ENCODE peak calls at places on chromosomes 3 and 15, in eight cellular contexts. V is endothelial cell of umbilical vein, Q is HepG2, F is breast epithelium, C is suprapubic skin, B is sigmoid colon, G is upper lobe of left lung, Z is spleen. M is an unnamed sample.

GRCh38 chr15:76588811-76589747 is 252.5 kb downstream of the ISL2 start:
- DNase-seq in C (no peak), G (no peak), B (no peak), F (no peak), V (no peak), Q (no peak), Z (no peak), M (no peak)

GRCh38 chr3:9870978-9871377 is 9.1 kb downstream of the CIDEC start:
- DNase-seq in B (no peak), F (no peak), C (no peak), Z (no peak), G (no peak), Q (peak; percentile 22), V (no peak), M (no peak)

GRCh38 chr3:21356402-21356801 is 394.6 kb downstream of the ZNF385D start:
- DNase-seq in C (no peak), G (no peak), V (no peak), Q (no peak), Z (no peak), F (no peak), B (no peak), M (no peak)

GRCh38 chr15:99504071-99504822 is 61.5 kb upstream of the MEF2A start:
- DNase-seq in G (no peak), Z (no peak), Q (no peak), F (no peak), C (no peak), V (no peak), B (no peak), M (no peak)

GRCh38 chr3:45135959-45136358 is 10.2 kb downstream of the CDCP1 start:
- DNase-seq in B (no peak), F (no peak), V (no peak), C (no peak), G (no peak), Q (no peak), Z (no peak), M (no peak)

GRCh38 chr3:71010731-71011455 is 572.6 kb downstream of the FOXP1 start:
- DNase-seq in Z (no peak), G (no peak), F (no peak), C (no peak), V (no peak), B (no peak), Q (no peak), M (no peak)

GRCh38 chr15:85764304-85764633 is 30.5 kb downstream of the KLHL25 start:
- DNase-seq in Z (no peak), C (no peak), Q (no peak), B (no peak), V (no peak), F (no peak), G (no peak), M (no peak)

GRCh38 chr3:148873928-148874326 is 8.8 kb downstream of the CPA3 start:
- DNase-seq in C (no peak), B (no peak), F (no peak), G (no peak), Q (no peak), Z (no peak), V (peak; percentile 63), M (no peak)

GRCh38 chr3:142272200-142272891 is 47.0 kb upstream of the GK5 start:
- DNase-seq in F (no peak), Q (no peak), B (no peak), C (no peak), V (no peak), G (no peak), Z (no peak), M (no peak)

GRCh38 chr15:78315686-78316085 is 16.3 kb upstream of the SKIC8 start:
- DNase-seq in F (no peak), V (no peak), G (no peak), C (no peak), Z (no peak), Q (peak; percentile 47), B (peak; percentile 50), M (no peak)

GRCh38 chr15:68495981-68496705 is 64.2 kb upstream of the ITGA11 start:
- DNase-seq in B (no peak), V (no peak), Q (no peak), F (no peak), G (no peak), Z (no peak), C (no peak), M (no peak)

GRCh38 chr3:159273608-159274007 is 471.8 kb downstream of the MFSD1 start:
- DNase-seq in Q (peak; percentile 6), Z (no peak), F (no peak), C (no peak), G (no peak), V (peak; percentile 57), B (no peak), M (no peak)

GRCh38 chr3:64104006-64104405 is 80.7 kb upstream of the PSMD6 start:
- DNase-seq in Q (no peak), B (no peak), V (no peak), C (no peak), F (no peak), Z (no peak), G (no peak), M (no peak)

GRCh38 chr15:71080705-71081104 is 34.6 kb upstream of the THSD4 start:
- DNase-seq in V (no peak), G (no peak), F (no peak), Q (no peak), B (no peak), C (no peak), Z (no peak), M (no peak)

GRCh38 chr3:171974986-171975837 is 64.2 kb upstream of the FNDC3B start:
- DNase-seq in F (no peak), G (no peak), C (no peak), Q (no peak), Z (no peak), V (no peak), B (no peak), M (no peak)
- TF ChIP-seq POLR2AphosphoS5 in F (no peak), G (no peak), C (no peak), Q (no peak), Z (no peak), V (no peak), B (no peak), M (peak; percentile 45)

DNA sequence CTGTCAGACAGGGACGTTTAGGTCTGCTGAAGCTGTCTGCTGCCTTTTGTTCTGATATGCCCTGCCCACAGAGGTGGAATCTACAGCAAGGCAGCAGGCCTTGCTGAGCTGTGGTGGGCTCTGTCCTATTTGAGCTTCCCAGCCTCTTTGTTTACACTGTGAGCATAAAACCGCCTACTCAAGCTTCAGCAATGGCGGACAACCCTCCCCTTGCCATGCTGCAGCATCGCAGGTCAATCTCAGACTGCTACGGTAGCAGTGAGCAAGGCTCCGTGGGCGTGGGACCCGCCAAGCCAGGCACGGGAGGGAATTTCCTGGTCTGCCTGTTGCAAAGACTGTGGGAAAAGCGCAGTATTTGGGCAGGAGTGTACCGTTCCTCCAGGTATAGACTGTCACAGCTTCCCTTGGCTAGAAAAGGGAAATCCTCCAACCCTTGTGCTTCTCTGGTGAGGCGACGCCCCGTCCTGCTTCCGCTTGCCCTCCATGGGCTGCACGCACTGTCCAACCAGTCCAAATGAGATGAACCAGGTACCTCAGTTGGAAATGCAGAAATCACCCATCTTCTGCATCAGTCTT is 71.4 kb downstream of the SPSB4 start:
- DNase-seq in V (no peak), G (peak; percentile 41), B (no peak), C (no peak), F (no peak), Z (no peak), Q (no peak), M (no peak)
- TF ChIP-seq POLR2A in V (no peak), G (no peak), B (no peak), C (no peak), F (no peak), Z (no peak), Q (no peak), M (no peak)

GRCh38 chr3:95899911-95900310 is 914.5 kb upstream of the EPHA6 start:
- DNase-seq in C (no peak), F (no peak), G (no peak), V (no peak), Q (no peak), B (no peak), Z (no peak), M (no peak)

GRCh38 chr3:95901948-95902347 is 912.4 kb upstream of the EPHA6 start:
- DNase-seq in F (no peak), C (no peak), Q (no peak), B (no peak), V (no peak), Z (no peak), G (no peak), M (no peak)

GRCh38 chr3:95894820-95895219 is 919.6 kb upstream of the EPHA6 start:
- DNase-seq in Z (no peak), C (no peak), F (no peak), G (no peak), B (no peak), V (no peak), Q (no peak), M (no peak)

GRCh38 chr3:95905182-95905581 is 909.2 kb upstream of the EPHA6 start:
- DNase-seq in V (peak; percentile 27), Z (no peak), B (no peak), F (no peak), Q (no peak), G (no peak), C (no peak), M (no peak)

DNA sequence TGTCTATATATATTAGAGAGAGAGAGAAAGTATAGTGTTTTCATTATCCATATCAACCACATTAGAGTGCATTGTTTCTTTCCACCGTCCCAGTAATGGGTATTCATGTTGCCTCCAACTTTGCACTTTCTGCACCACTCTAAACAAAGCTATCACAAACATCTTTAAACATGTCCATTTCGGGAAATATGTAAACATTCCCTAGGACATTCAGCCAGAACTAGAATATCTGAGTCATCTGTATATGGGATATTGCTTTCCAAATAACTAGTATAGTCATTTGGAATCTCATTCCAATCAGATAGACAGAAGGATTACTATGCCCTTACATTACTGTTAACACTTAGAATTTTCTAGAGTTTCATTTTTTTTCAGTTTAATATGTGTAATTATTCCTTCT is 914.9 kb upstream of the EPHA6 start:
- DNase-seq in Q (no peak), B (no peak), C (no peak), V (peak; percentile 11), Z (no peak), G (no peak), F (no peak), M (no peak)
- TF ChIP-seq POLR2AphosphoS5 in Q (no peak), B (no peak), C (no peak), V (no peak), Z (no peak), G (no peak), F (no peak), M (no peak)

DNA sequence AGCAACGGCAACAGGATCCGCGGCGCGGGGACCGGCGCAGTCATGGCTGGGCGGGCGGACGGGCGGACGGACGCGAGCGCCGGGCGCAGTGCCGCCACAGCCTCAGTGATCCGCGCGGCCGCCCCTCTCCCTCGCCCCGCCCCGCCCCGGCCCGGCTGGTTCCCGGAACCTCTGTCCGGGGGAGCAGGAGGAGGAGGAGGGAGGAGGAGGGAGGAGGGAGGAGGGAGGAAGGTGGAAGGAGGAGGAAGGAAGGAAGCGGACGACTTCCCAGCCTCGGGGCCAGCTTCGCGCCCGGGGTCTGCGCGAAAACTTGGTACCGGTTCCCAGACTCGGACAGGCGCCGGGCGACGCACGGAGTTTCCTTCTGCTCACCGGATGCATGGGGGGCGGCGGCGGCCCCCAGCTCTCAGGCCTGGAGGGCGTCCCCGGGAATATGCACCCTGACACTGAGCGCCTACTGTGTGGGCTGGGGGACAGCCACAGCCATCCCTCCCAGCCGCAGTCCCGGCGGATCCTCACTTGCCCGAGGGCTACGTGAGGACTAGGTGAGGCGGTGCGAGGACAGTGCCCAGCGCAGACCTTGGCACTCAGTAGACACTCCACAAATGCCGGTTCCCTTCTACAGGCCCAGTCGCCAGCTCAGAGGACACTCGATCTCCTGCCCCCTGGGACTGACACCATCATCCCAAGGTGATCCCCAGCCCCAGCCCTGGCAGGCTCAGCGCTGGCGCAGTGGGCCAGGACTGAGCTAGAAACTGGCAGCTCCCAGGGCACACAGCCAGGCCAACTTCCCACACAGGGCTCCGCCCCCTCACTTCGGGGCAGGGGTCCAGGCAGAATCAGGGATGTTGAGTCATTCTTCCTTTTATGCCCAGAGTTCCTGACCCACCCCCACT is at the start of gene SHISA5:
- DNase-seq in B (peak; percentile 90), F (peak; percentile 52), C (peak; percentile 83), V (peak; percentile 91), G (peak; percentile 96), Z (peak; percentile 94), Q (no peak), M (peak; percentile 76)
- TF ChIP-seq POLR2A in B (no peak), F (no peak), C (no peak), V (peak; percentile 87), G (peak; percentile 44), Z (no peak), Q (no peak), M (no peak)

M was measured in stomach.